ENCODE peak calls at places on chromosomes 1 and 21, in seven cellular contexts. V, Y, O, T, E, U and F are unnamed samples.

GRCh38 chr1:218460367-218460766 is 115.2 kb downstream of the TGFB2 start:
- DNase-seq in V (peak; percentile 62), Y (no peak), O (peak; percentile 85), T (peak; percentile 60), E (peak; percentile 79), U (peak; percentile 86), F (peak; percentile 55)

GRCh38 chr1:2268285-2269056 is 40.4 kb downstream of the SKI start:
- DNase-seq in V (no peak), Y (no peak), O (no peak), T (no peak), E (no peak), U (no peak), F (no peak)

GRCh38 chr1:32906652-32907051 is 5.5 kb upstream of the TMEM54 start:
- DNase-seq in V (no peak), Y (no peak), O (no peak), T (no peak), E (no peak), U (no peak), F (no peak)

GRCh38 chr1:1120096-1120495 is 4.2 kb upstream of the C1orf159 start:
- DNase-seq in V (no peak), Y (no peak), O (no peak), T (no peak), E (peak; percentile 43), U (no peak), F (no peak)

GRCh38 chr1:206754011-206754410 is 16.6 kb upstream of the IL19 start:
- DNase-seq in V (no peak), Y (no peak), O (peak; percentile 48), T (no peak), E (no peak), U (peak; percentile 77), F (peak; percentile 60)

GRCh38 chr1:9652379-9653194 is 1.1 kb downstream of the PIK3CD start:
- DNase-seq in V (no peak), Y (no peak), O (peak; percentile 10), T (no peak), E (no peak), U (no peak), F (no peak)

GRCh38 chr1:89907669-89908293 is 86.9 kb downstream of the LRRC8D start:
- DNase-seq in V (no peak), Y (no peak), O (peak; percentile 54), T (no peak), E (no peak), U (peak; percentile 78), F (peak; percentile 82)

GRCh38 chr21:45178072-45178608 is 103.8 kb downstream of the ADARB1 start:
- DNase-seq in V (peak; percentile 35), Y (no peak), O (no peak), T (no peak), E (no peak), U (no peak), F (no peak)

GRCh38 chr1:51643362-51643761 is 26.5 kb downstream of the OSBPL9 start:
- DNase-seq in V (no peak), Y (no peak), O (no peak), T (no peak), E (no peak), U (no peak), F (peak; percentile 22)

GRCh38 chr1:151059342-151060240 is at the start of gene CDC42SE1:
- DNase-seq in V (peak; percentile 92), Y (no peak), O (peak; percentile 85), T (peak; percentile 95), E (peak; percentile 83), U (peak; percentile 83), F (peak; percentile 73)

GRCh38 chr1:218496561-218496960 is 151.4 kb downstream of the TGFB2 start:
- DNase-seq in V (no peak), Y (no peak), O (peak; percentile 90), T (no peak), E (no peak), U (peak; percentile 100), F (peak; percentile 100)

GRCh38 chr1:26848947-26849774 is 13.8 kb upstream of the SFN start:
- DNase-seq in V (peak; percentile 62), Y (no peak), O (peak; percentile 71), T (no peak), E (no peak), U (peak; percentile 89), F (peak; percentile 94)

DNA sequence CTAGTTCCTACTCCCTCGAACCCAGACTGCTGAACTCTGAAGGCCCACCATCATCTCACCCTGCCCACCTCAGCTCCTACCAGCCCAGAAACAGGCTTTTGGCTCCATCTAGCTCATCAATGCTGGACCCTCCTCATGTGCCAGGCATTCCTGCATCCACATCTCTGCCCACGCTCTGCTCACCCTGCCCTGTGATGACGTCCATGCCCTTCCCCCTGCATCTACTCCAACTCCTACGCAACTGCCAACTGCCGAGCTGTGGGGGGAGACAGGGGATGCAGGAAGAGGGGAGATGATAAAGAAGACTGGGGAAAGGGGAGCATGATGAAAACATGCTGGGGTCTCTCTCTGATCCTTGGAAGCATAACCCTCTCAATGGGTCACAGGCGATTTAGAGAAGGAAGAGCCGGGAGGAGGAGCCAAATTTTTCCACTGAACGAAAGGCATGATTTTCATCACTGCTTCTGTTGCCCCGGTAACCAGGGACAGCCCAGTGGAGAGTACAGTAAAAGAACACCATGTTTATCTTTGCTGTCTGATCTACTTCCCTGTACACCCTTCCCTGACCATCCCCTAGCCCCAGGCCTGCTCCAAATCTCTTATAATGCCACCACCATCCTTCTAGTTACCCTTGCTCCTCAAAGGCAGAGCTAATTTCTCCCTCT is 44.3 kb downstream of the CD34 start:
- DNase-seq in V (peak; percentile 83), Y (no peak), O (peak; percentile 54), T (no peak), E (peak; percentile 71), U (no peak), F (peak; percentile 66)
- H3K4me3 ChIP-seq in V (no peak overlapping the region), Y (peak overlapping the region; percentile 90), O (no peak overlapping the region), T (no peak overlapping the region), E (peak overlapping the region; percentile 91), U (no peak overlapping the region), F (no peak overlapping the region)

GRCh38 chr1:59298178-59298583 is 1.3 kb downstream of the FGGY start:
- DNase-seq in V (peak; percentile 73), Y (no peak), O (no peak), T (no peak), E (no peak), U (no peak), F (peak; percentile 66)
- H3K4me3 ChIP-seq in V (no peak overlapping the region), Y (no peak overlapping the region), O (no peak overlapping the region), T (no peak overlapping the region), E (no peak overlapping the region), U (no peak overlapping the region), F (no peak overlapping the region)

GRCh38 chr1:42466030-42466429 is 2.9 kb downstream of the CCDC30 start:
- DNase-seq in V (no peak), Y (no peak), O (no peak), T (no peak), E (no peak), U (no peak), F (no peak)

GRCh38 chr1:42462828-42463763 is at the start of gene CCDC30:
- DNase-seq in V (peak; percentile 98), Y (peak; percentile 90), O (peak; percentile 98), T (peak; percentile 99), E (peak; percentile 96), U (peak; percentile 97), F (peak; percentile 98)

GRCh38 chr1:42469727-42470126 is 6.6 kb downstream of the CCDC30 start:
- DNase-seq in V (no peak), Y (no peak), O (no peak), T (no peak), E (no peak), U (no peak), F (no peak)

GRCh38 chr1:42463906-42464305 is 820 bp downstream of the CCDC30 start:
- DNase-seq in V (no peak), Y (no peak), O (no peak), T (no peak), E (no peak), U (no peak), F (no peak)
- H3K4me3 ChIP-seq in V (peak overlapping the region; percentile 48), Y (peak overlapping the region; percentile 62), O (no peak overlapping the region), T (peak overlapping the region; percentile 77), E (peak overlapping the region; percentile 71), U (no peak overlapping the region), F (peak overlapping the region; percentile 76)

GRCh38 chr1:20343937-20344302 is 53.2 kb downstream of the VWA5B1 start:
- DNase-seq in V (no peak), Y (no peak), O (no peak), T (no peak), E (no peak), U (no peak), F (no peak)

GRCh38 chr1:20344738-20345137 is 54.1 kb downstream of the VWA5B1 start:
- DNase-seq in V (no peak), Y (no peak), O (no peak), T (no peak), E (no peak), U (no peak), F (no peak)

GRCh38 chr1:20339811-20340457 is 49.3 kb downstream of the VWA5B1 start:
- DNase-seq in V (no peak), Y (no peak), O (no peak), T (peak; percentile 82), E (no peak), U (no peak), F (peak; percentile 19)

GRCh38 chr1:20343149-20343936 is 52.7 kb downstream of the VWA5B1 start:
- DNase-seq in V (no peak), Y (no peak), O (no peak), T (peak; percentile 89), E (no peak), U (no peak), F (no peak)

GRCh38 chr1:20342294-20343148 is 51.8 kb downstream of the VWA5B1 start:
- DNase-seq in V (no peak), Y (no peak), O (no peak), T (no peak), E (no peak), U (no peak), F (no peak)
- H3K4me3 ChIP-seq in V (no peak overlapping the region), Y (no peak overlapping the region), O (no peak overlapping the region), T (peak overlapping the region; percentile 40), E (peak overlapping the region; percentile 27), U (no peak overlapping the region), F (no peak overlapping the region)

DNA sequence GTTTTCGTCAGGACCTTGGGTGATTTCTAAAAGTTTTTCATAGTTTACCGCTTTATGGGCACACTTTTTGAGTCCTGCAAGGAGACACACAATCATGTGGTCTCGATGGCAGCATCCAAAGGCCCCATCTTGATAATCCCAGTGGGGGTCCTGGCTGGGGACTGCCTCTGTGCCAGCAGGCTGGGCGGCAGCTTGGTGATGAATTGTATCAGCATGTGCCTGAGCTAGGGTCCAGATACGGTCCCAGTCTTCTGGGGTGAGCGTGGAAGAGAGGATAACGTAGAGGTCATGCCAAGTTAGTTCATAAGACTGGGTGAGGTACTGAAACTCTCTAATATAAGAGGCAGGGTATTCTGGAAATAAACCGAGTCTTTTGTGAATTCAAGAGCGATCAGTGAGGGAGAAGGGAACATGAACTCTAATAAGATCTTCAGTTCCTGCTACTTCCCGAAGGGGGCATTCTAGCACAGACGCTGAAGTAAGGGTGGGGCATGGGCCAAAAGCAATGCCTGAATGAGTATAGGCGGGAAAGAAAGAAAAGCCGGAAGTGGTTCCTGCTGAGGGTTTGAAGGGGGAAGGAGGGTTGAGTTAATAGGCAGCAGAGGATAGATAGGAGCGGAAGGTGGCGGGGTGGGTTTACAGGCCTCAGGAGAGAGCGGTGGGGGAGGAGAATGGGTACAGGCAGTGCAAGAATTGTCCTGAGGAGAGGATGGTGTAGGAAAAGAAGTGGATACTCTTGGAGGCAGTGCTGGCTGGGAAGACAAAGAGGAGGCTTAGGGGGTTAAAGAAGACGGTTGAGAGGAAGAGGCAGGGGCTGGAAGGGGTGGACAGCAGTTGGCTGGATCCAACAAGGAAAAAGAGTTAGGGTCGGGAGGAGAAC is 1.6 kb downstream of the ERVH48-1 start:
- DNase-seq in V (peak; percentile 62), Y (no peak), O (peak; percentile 92), T (peak; percentile 93), E (peak; percentile 70), U (peak; percentile 83), F (peak; percentile 86)
- H3K4me3 ChIP-seq in V (no peak overlapping the region), Y (peak overlapping the region; percentile 9), O (no peak overlapping the region), T (no peak overlapping the region), E (no peak overlapping the region), U (no peak overlapping the region), F (no peak overlapping the region)